ENCODE peak calls at places on chromosomes 7 and 10, in nine cellular contexts. U is transverse colon; A is HCT116; F is fibroblast of pulmonary artery; I is effector memory CD4-positive, alpha-beta T cell; Z is endodermal cell; V is cardiac fibroblast; W is GM23338; E is astrocyte of the spinal cord. H is an unnamed sample.

GRCh38 chr10:98030093-98030821 is at the start of gene CRTAC1:
- DNase-seq in F (peak), U (peak), I (no peak), E (peak), Z (peak), V (no peak), A (no peak), W (peak), H (no peak)

GRCh38 chr10:118911361-118911760 is 118.2 kb upstream of the NANOS1 start:
- DNase-seq in I (no peak), U (no peak), Z (no peak), E (peak), V (peak), W (no peak), A (peak), F (peak), H (no peak)

GRCh38 chr7:39735903-39736302 is 112.5 kb downstream of the RALA start:
- DNase-seq in F (no peak), E (peak), Z (peak), A (no peak), V (no peak), U (no peak), W (no peak), I (no peak), H (no peak)

GRCh38 chr10:47344996-47345870 is 2.9 kb upstream of the RBP3 start:
- DNase-seq in A (no peak), W (no peak), I (no peak), F (no peak), Z (no peak), E (no peak), V (no peak), U (no peak), H (no peak)

GRCh38 chr7:88072715-88073055 is 138.6 kb downstream of the ADAM22 start:
- DNase-seq in W (no peak), E (no peak), U (no peak), A (no peak), F (no peak), V (no peak), I (no peak), Z (no peak), H (no peak)

GRCh38 chr7:12623223-12623622 is 52.7 kb downstream of the SCIN start:
- DNase-seq in Z (no peak), F (no peak), E (no peak), A (no peak), V (no peak), W (no peak), I (no peak), U (no peak), H (no peak)

GRCh38 chr7:107982918-107983389 is 20.0 kb downstream of the LAMB1 start:
- DNase-seq in Z (no peak), V (peak), W (no peak), A (no peak), F (no peak), U (no peak), E (peak), I (no peak), H (no peak)

GRCh38 chr7:41538810-41539724 is 163.8 kb downstream of the INHBA start:
- DNase-seq in U (no peak), Z (no peak), F (peak), W (peak), V (peak), I (no peak), E (peak), A (no peak), H (peak)

GRCh38 chr10:116444527-116445142 is 17.0 kb downstream of the PNLIPRP3 start:
- DNase-seq in V (peak), Z (peak), F (peak), E (peak), I (no peak), U (no peak), A (peak), W (peak), H (peak)

GRCh38 chr7:131883769-131884168 is 327.3 kb upstream of the PODXL start:
- DNase-seq in F (no peak), E (no peak), W (no peak), A (no peak), U (no peak), V (no peak), I (no peak), Z (no peak), H (no peak)

GRCh38 chr7:1666251-1666778 is 3.8 kb upstream of the ELFN1 start:
- DNase-seq in A (no peak), E (no peak), F (no peak), Z (peak), W (peak), I (no peak), U (no peak), V (no peak), H (no peak)

GRCh38 chr7:36283711-36284130 is 105.9 kb upstream of the ANLN start:
- DNase-seq in E (no peak), V (no peak), W (no peak), Z (peak), A (no peak), U (peak), F (no peak), I (no peak), H (no peak)

GRCh38 chr7:157547102-157547501 is 210.3 kb downstream of the DNAJB6 start:
- DNase-seq in I (no peak), V (no peak), A (no peak), Z (peak), F (no peak), W (no peak), E (no peak), U (no peak), H (no peak)

GRCh38 chr10:78028438-78029293 is 649 bp downstream of the POLR3A start:
- DNase-seq in A (no peak), I (peak), F (peak), W (peak), Z (no peak), U (peak), V (peak), E (peak), H (no peak)

GRCh38 chr10:72740526-72740925 is 48.6 kb downstream of the MCU start:
- DNase-seq in F (peak), Z (peak), E (peak), V (peak), W (no peak), U (peak), I (no peak), A (peak), H (peak)

GRCh38 chr10:85864173-85864549 is 502.4 kb downstream of the GRID1 start:
- DNase-seq in U (no peak), E (no peak), F (no peak), I (no peak), W (no peak), A (no peak), V (no peak), Z (no peak), H (no peak)

GRCh38 chr7:26681819-26682418 is 182.5 kb downstream of the SKAP2 start:
- DNase-seq in W (peak), A (no peak), I (no peak), U (no peak), F (peak), V (peak), Z (no peak), E (peak), H (peak)

GRCh38 chr10:80523776-80524175 is 13.9 kb upstream of the SH2D4B start:
- DNase-seq in W (no peak), F (no peak), U (no peak), E (no peak), A (no peak), V (no peak), Z (no peak), I (no peak), H (no peak)

GRCh38 chr7:27808626-27809025 is 68.7 kb downstream of the TAX1BP1 start:
- DNase-seq in I (no peak), F (peak), U (no peak), W (no peak), E (peak), V (peak), Z (no peak), A (no peak), H (peak)

GRCh38 chr10:79241990-79242619 is 105.2 kb upstream of the PPIF start:
- DNase-seq in E (peak), F (peak), V (peak), U (peak), A (no peak), Z (peak), I (peak), W (peak), H (no peak)

GRCh38 chr10:110996256-110996655 is 76.9 kb downstream of the SHOC2 start:
- DNase-seq in F (no peak), E (no peak), U (no peak), Z (no peak), W (no peak), A (no peak), V (no peak), I (no peak), H (no peak)

GRCh38 chr10:50798297-50798696 is 58.6 kb downstream of the ASAH2B start:
- DNase-seq in V (no peak), A (no peak), E (no peak), F (no peak), W (peak), Z (no peak), U (no peak), I (no peak), H (no peak)

GRCh38 chr10:129694633-129695356 is 227.8 kb downstream of the MGMT start:
- DNase-seq in E (no peak), Z (peak), F (no peak), U (no peak), W (no peak), I (no peak), V (no peak), A (no peak), H (no peak)

GRCh38 chr10:114648368-114648767 is 9.7 kb downstream of the ABLIM1 start:
- DNase-seq in V (peak), W (no peak), Z (no peak), U (no peak), I (no peak), F (peak), A (no peak), E (peak), H (peak)

GRCh38 chr7:44767912-44768662 is 19.4 kb downstream of the ZMIZ2 start:
- DNase-seq in W (no peak), A (no peak), I (no peak), Z (no peak), V (peak), F (peak), E (peak), U (peak), H (no peak)

GRCh38 chr7:101900103-101900502 is 82.7 kb downstream of the CUX1 start:
- DNase-seq in E (no peak), F (no peak), U (no peak), W (no peak), V (no peak), Z (no peak), I (no peak), A (no peak), H (no peak)

DNA sequence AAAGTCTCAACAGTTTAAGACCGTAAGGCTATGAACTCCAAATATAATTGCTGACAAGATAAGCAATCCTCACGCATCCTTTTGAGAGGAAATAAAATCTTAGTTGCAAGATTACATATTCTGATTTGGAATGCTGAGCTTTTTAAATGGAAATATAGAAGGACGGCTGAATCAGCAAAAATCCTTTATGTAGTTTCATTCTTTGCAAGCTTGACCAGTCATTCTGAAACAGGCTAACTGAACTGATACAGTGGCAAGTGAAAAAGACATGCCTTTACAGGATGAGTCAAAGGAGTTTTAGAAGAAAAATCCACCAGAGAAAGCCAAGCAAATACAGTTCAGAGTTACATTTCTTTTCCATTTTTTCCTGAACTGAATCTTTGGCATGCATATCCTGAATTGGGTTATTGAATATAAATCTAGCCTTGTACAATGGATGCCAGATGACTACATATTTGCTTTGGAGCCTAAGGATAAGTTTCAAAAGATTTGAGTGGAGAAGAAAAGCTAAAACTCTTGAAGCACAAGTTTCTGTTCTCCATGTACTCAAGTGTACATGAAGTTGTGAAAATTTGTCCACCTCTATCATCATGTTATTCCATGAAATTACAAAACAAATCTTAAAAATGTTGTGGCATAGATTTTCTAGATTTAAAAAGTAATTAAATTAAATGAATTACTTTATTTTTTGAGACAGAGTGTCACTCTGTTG is 4.4 kb downstream of the VIM start:
- DNase-seq in I (no peak), W (no peak), A (no peak), U (no peak), E (peak), F (peak), Z (no peak), V (peak), H (no peak)
- H3K4me3 ChIP-seq in I (peak), W (no peak), A (no peak), U (no peak), E (peak), F (peak), Z (peak), V (peak), H (peak)

DNA sequence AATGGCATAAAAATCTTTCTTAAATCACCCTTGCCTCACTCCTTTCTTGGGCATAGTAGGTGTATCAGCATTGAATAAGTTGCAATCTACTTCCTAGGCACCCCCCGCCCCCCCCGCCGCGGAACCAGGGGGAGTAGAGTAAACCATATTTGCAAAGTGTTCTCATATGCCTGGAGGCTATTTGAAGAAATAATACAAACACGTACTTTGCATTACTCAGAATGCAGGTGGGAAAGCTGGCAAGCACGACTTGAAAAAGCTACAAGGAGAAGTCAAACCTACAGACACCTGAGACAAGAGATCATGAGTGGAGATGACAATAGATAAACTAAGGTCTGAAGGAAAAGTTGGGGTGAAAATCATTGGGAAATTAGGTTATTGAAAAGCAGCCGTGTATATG is 65.6 kb downstream of the POM121L12 start:
- DNase-seq in W (no peak), E (no peak), Z (no peak), U (no peak), A (no peak), I (no peak), V (no peak), F (no peak), H (no peak)
- H3K4me3 ChIP-seq in W (no peak), E (no peak), Z (no peak), U (no peak), A (no peak), I (no peak), V (no peak), F (no peak), H (no peak)

GRCh38 chr7:3043544-3044395 is at the start of gene CARD11:
- DNase-seq in Z (peak), U (peak), A (no peak), F (peak), W (peak), I (peak), V (no peak), E (no peak), H (no peak)

GRCh38 chr7:3042861-3043489 is 692 bp downstream of the CARD11 start:
- DNase-seq in E (no peak), W (peak), A (no peak), U (peak), V (no peak), F (no peak), I (peak), Z (peak), H (no peak)

GRCh38 chr7:3039787-3040186 is 3.9 kb downstream of the CARD11 start:
- DNase-seq in W (no peak), A (no peak), E (no peak), Z (no peak), V (no peak), F (no peak), U (no peak), I (no peak), H (no peak)

GRCh38 chr7:3037259-3037658 is 6.4 kb downstream of the CARD11 start:
- DNase-seq in W (no peak), I (no peak), E (no peak), U (no peak), A (no peak), F (no peak), V (no peak), Z (no peak), H (no peak)

DNA sequence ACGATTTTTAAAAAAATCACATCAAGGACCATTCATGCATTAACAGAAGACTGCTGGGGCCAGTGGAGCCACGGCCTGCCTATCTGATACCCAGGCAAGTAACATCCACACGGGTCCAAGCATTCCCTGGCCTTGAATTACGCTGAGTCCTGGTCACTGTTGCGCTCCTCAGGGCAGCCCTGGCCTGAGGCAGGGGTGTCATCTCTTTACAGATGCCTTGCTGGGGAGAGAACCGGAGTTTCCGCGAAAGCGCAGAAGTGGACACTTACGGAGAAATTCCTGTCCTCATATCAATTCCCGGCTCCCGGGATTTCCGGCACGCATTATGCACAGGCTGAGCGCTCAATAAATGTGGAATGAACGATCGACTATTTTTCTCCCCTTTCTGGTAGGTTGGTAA is 1.4 kb downstream of the CARD11 start:
- DNase-seq in F (no peak), A (no peak), V (no peak), Z (no peak), E (no peak), W (no peak), U (no peak), I (no peak), H (no peak)
- H3K4me3 ChIP-seq in F (no peak), A (no peak), V (no peak), Z (no peak), E (no peak), W (peak), U (no peak), I (peak), H (no peak)

GRCh38 chr10:113555751-113556150 is 2.9 kb downstream of the HABP2 start:
- DNase-seq in E (no peak), V (no peak), U (no peak), A (no peak), W (no peak), F (no peak), I (no peak), Z (peak), H (no peak)

GRCh38 chr10:113557389-113558321 is 4.8 kb downstream of the HABP2 start:
- DNase-seq in A (no peak), E (no peak), Z (peak), I (no peak), W (peak), U (no peak), V (no peak), F (peak), H (no peak)

GRCh38 chr10:113560071-113560470 is 7.2 kb downstream of the HABP2 start:
- DNase-seq in V (no peak), I (no peak), A (no peak), Z (no peak), U (no peak), F (no peak), E (no peak), W (no peak), H (no peak)

GRCh38 chr10:113561214-113561613 is 8.4 kb downstream of the HABP2 start:
- DNase-seq in W (no peak), F (no peak), V (no peak), U (no peak), E (no peak), I (no peak), A (no peak), Z (no peak), H (no peak)

GRCh38 chr10:113558336-113558735 is 5.5 kb downstream of the HABP2 start:
- DNase-seq in W (peak), Z (peak), I (no peak), A (no peak), F (no peak), V (no peak), E (no peak), U (no peak), H (no peak)
- H3K4me3 ChIP-seq in W (no peak), Z (peak), I (no peak), A (no peak), F (no peak), V (no peak), E (no peak), U (no peak), H (no peak)

GRCh38 chr10:92834331-92834730 is 14.0 kb upstream of the EXOC6 start:
- DNase-seq in E (peak), W (no peak), Z (no peak), V (no peak), A (no peak), U (no peak), I (no peak), F (no peak), H (no peak)

GRCh38 chr10:92832121-92832520 is 16.2 kb upstream of the EXOC6 start:
- DNase-seq in U (no peak), W (no peak), E (no peak), V (no peak), A (no peak), I (no peak), Z (no peak), F (no peak), H (no peak)

GRCh38 chr10:92829042-92829785 is 19.1 kb upstream of the EXOC6 start:
- DNase-seq in F (no peak), W (peak), A (no peak), U (no peak), V (no peak), Z (peak), I (no peak), E (no peak), H (no peak)

GRCh38 chr10:92832998-92833642 is 15.2 kb upstream of the EXOC6 start:
- DNase-seq in W (no peak), U (no peak), F (no peak), A (no peak), Z (no peak), I (no peak), E (no peak), V (no peak), H (no peak)

GRCh38 chr10:92830478-92831389 is 17.6 kb upstream of the EXOC6 start:
- DNase-seq in V (no peak), A (no peak), U (no peak), W (no peak), Z (no peak), E (no peak), I (no peak), F (no peak), H (no peak)
- H3K4me3 ChIP-seq in V (no peak), A (no peak), U (no peak), W (no peak), Z (no peak), E (no peak), I (peak), F (no peak), H (no peak)

GRCh38 chr10:101569465-101569837 is 18.6 kb downstream of the POLL start:
- DNase-seq in E (no peak), U (no peak), I (no peak), Z (no peak), A (no peak), F (no peak), W (peak), V (no peak), H (no peak)

GRCh38 chr10:101570764-101571572 is 17.1 kb downstream of the POLL start:
- DNase-seq in V (no peak), Z (no peak), E (no peak), W (peak), U (no peak), I (no peak), A (no peak), F (no peak), H (no peak)

GRCh38 chr10:101568054-101568745 is 19.9 kb downstream of the POLL start:
- DNase-seq in F (no peak), W (no peak), Z (no peak), U (no peak), I (no peak), E (no peak), V (no peak), A (no peak), H (no peak)

GRCh38 chr10:101571573-101571925 is 16.5 kb downstream of the POLL start:
- DNase-seq in Z (no peak), V (no peak), I (no peak), F (no peak), U (no peak), W (no peak), E (no peak), A (no peak), H (no peak)

GRCh38 chr10:101569838-101570763 is 18.0 kb downstream of the POLL start:
- DNase-seq in Z (peak), F (peak), U (peak), I (peak), W (peak), E (peak), A (peak), V (peak), H (no peak)
- H3K4me3 ChIP-seq in Z (peak), F (peak), U (peak), I (peak), W (peak), E (peak), A (peak), V (peak), H (peak)